ENCODE peak calls at places on chromosomes 7 and 10, in four cellular contexts. V, M, Z and H are unnamed samples.

GRCh38 chr7:24899905-24900304 is 80.1 kb downstream of the OSBPL3 start:
- DNase-seq in M (no peak), Z (peak; percentile 75), V (no peak), H (no peak)

GRCh38 chr10:79424221-79425073 is 21.0 kb downstream of the ZCCHC24 start:
- DNase-seq in M (no peak), V (no peak), Z (no peak), H (no peak)

GRCh38 chr7:108265007-108265406 is 134.8 kb upstream of the LAMB4 start:
- DNase-seq in Z (no peak), M (no peak), V (no peak), H (no peak)

GRCh38 chr10:120943542-120943941 is 92.4 kb downstream of the WDR11 start:
- DNase-seq in V (no peak), M (no peak), Z (no peak), H (no peak)

GRCh38 chr7:134470864-134471263 is 12.0 kb upstream of the AKR1B1 start:
- DNase-seq in V (no peak), Z (no peak), M (no peak), H (no peak)

GRCh38 chr7:22124906-22125305 is 179.2 kb upstream of the CDCA7L start:
- DNase-seq in M (no peak), Z (no peak), V (no peak), H (no peak)

GRCh38 chr7:4724648-4725013 is 42.5 kb downstream of the FOXK1 start:
- DNase-seq in Z (no peak), V (no peak), M (no peak), H (no peak)

GRCh38 chr7:64959072-64959747 is 31.6 kb downstream of the ZNF117 start:
- DNase-seq in Z (no peak), V (no peak), M (no peak), H (no peak)

GRCh38 chr7:125651823-125652528 is 722.4 kb upstream of the POT1 start:
- DNase-seq in Z (no peak), V (no peak), M (peak; percentile 6), H (no peak)

GRCh38 chr10:98309366-98310355 is 41.7 kb upstream of the LOXL4 start:
- DNase-seq in V (no peak), Z (no peak), M (peak; percentile 69), H (no peak)

GRCh38 chr10:75613685-75614587 is 182.5 kb downstream of the LRMDA start:
- DNase-seq in V (no peak), M (no peak), Z (no peak), H (no peak)

GRCh38 chr10:55183993-55184392 is 383.0 kb upstream of the PCDH15 start:
- DNase-seq in M (no peak), V (no peak), Z (no peak), H (no peak)

GRCh38 chr10:28569506-28570159 is 36.7 kb downstream of the WAC start:
- DNase-seq in M (peak; percentile 23), V (no peak), Z (no peak), H (no peak)

GRCh38 chr10:10935032-10935431 is 82.6 kb upstream of the CELF2 start:
- DNase-seq in V (no peak), M (no peak), Z (no peak), H (no peak)

GRCh38 chr10:71761541-71762113 is 11.7 kb downstream of the VSIR start:
- DNase-seq in V (peak; percentile 22), M (peak; percentile 37), Z (no peak), H (no peak)

GRCh38 chr7:69619619-69620018 is 21.3 kb downstream of the AUTS2 start:
- DNase-seq in V (no peak), M (no peak), Z (no peak), H (no peak)

GRCh38 chr10:49379596-49380410 is 16.1 kb downstream of the DRGX start:
- DNase-seq in Z (no peak), V (no peak), M (peak; percentile 69), H (no peak)

GRCh38 chr7:9453521-9453920 is 1020.1 kb downstream of the NXPH1 start:
- DNase-seq in V (no peak), Z (no peak), M (no peak), H (no peak)

GRCh38 chr7:157687158-157687557 is 350.4 kb downstream of the DNAJB6 start:
- DNase-seq in V (no peak), M (no peak), Z (no peak), H (no peak)

GRCh38 chr10:131089150-131089549 is 222.4 kb downstream of the TCERG1L start:
- DNase-seq in M (no peak), Z (no peak), V (no peak), H (no peak)

GRCh38 chr10:28664369-28664740 is 13.0 kb upstream of the BAMBI start:
- DNase-seq in M (no peak), V (no peak), Z (no peak), H (no peak)

GRCh38 chr7:159125104-159125943 is 19.3 kb downstream of the VIPR2 start:
- DNase-seq in Z (no peak), M (no peak), V (no peak), H (no peak)

GRCh38 chr10:126393076-126393475 is 4.8 kb upstream of the ADAM12 start:
- DNase-seq in Z (no peak), V (no peak), M (no peak), H (no peak)

GRCh38 chr7:130942211-130942964 is 208.4 kb upstream of the KLF14 start:
- DNase-seq in Z (no peak), M (peak; percentile 80), V (no peak), H (no peak)

GRCh38 chr7:112193915-112194502 is 12.2 kb downstream of the DOCK4 start:
- DNase-seq in V (no peak), Z (no peak), M (no peak), H (no peak)

GRCh38 chr7:105336009-105336408 is 52.7 kb downstream of the SRPK2 start:
- DNase-seq in V (no peak), Z (no peak), M (no peak), H (no peak)

GRCh38 chr10:63901916-63902315 is 380.7 kb downstream of the REEP3 start:
- DNase-seq in M (no peak), Z (no peak), V (no peak), H (no peak)

GRCh38 chr10:28548781-28549498 is 16.0 kb downstream of the WAC start:
- DNase-seq in V (no peak), Z (no peak), M (no peak), H (no peak)

GRCh38 chr7:125130173-125130572 is 200.5 kb upstream of the POT1 start:
- DNase-seq in V (no peak), Z (no peak), M (no peak), H (no peak)

GRCh38 chr10:16901102-16901501 is 83.9 kb upstream of the RSU1 start:
- DNase-seq in V (no peak), Z (no peak), M (no peak), H (no peak)

GRCh38 chr7:106987777-106988176 is 56.7 kb upstream of the PRKAR2B start:
- DNase-seq in Z (no peak), M (no peak), V (no peak), H (no peak)

GRCh38 chr7:106911959-106912358 is 46.9 kb downstream of the PIK3CG start:
- DNase-seq in M (no peak), V (no peak), Z (no peak), H (no peak)

GRCh38 chr7:80942261-80943041 is 23.6 kb upstream of the SEMA3C start:
- DNase-seq in Z (no peak), M (no peak), V (no peak), H (no peak)

GRCh38 chr10:113666682-113667252 is 2.9 kb upstream of the NRAP start:
- DNase-seq in M (no peak), Z (no peak), V (no peak), H (no peak)

GRCh38 chr10:101032637-101033201 is 1.7 kb downstream of the SFXN3 start:
- DNase-seq in V (no peak), M (no peak), Z (no peak), H (no peak)

GRCh38 chr10:10845240-10845639 is 172.4 kb upstream of the CELF2 start:
- DNase-seq in M (no peak), V (no peak), Z (no peak), H (no peak)

GRCh38 chr7:41579961-41580935 is 122.6 kb downstream of the INHBA start:
- DNase-seq in V (no peak), M (no peak), Z (no peak), H (no peak)

GRCh38 chr7:24504040-24504439 is 69.2 kb upstream of the PALS2 start:
- DNase-seq in Z (no peak), V (no peak), M (no peak), H (no peak)

GRCh38 chr7:151699920-151700319 is 177.0 kb downstream of the PRKAG2 start:
- DNase-seq in Z (no peak), V (no peak), M (no peak), H (no peak)
- TF ChIP-seq SPI1 in Z (no peak), V (no peak), M (no peak), H (no peak)

GRCh38 chr7:86647340-86648094 is 3.8 kb downstream of the GRM3 start:
- DNase-seq in V (no peak), Z (no peak), M (no peak), H (no peak)
- TF ChIP-seq SPI1 in V (no peak), Z (no peak), M (no peak), H (no peak)

DNA sequence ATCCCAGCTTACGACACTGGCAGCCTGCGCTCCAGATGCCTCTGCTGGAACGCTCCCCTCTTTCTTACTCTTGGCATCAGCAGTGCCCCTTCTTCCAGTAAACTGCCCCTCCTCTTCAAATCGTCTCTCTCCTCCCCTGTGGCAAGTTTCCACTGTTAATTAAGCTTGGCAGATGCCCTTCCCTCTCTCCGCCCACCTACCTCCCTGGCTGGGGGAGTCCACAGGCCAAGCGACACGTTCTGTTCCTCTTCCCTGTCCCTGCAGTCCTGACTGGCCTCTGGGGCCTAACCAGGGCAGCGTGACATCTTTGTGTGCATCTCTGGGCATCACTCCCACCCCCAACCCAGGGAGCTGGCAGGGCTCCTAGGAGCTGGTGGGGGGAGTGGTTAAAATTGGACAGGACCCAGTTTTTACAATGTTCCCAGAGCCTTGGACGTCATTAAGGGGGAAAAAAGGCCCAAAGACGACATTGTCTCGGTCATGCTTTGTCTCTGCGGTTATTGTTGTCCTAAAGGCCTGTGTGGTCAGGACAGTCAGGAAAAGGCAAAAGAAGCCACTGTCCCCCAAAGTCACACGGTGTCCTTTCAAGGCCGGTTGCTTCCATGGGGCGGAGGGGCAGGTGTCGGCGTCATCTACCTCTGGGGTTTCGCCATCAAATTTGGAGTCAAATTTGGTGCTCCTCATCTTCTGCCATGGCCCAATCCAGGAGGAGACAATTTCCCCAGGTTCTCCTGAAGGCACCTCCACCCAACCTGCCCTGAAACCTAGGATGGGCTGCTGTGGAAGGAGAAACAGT is 54.2 kb downstream of the DLG5 start:
- DNase-seq in V (no peak), Z (no peak), M (no peak), H (no peak)
- TF ChIP-seq SPI1 in V (no peak), Z (no peak), M (no peak), H (no peak)

DNA sequence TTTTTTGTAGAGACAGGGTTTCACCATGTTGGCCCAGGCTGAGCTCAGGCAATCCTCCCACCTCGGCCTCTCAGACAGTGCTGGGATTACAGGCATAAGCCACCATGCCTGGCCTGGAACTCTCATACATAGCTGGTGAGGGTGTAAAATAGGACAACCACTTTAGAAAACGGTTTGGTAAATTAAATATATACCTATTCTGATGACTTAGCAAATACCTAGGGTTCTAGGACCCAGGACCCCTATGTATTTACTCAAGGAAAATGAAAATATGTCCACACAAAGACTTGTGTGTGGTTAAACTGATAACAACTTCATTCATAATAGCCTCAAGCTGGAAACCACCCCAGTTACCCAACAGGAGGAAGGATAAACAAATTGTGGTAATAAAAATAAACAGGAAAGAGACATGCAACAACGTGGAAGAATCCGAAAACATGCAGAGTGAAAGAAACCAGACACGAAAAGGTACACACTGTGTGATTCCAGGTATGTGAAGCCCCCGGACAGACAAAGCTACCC is 52.7 kb downstream of the CARD11 start:
- DNase-seq in V (no peak), Z (no peak), M (no peak), H (no peak)
- TF ChIP-seq SPI1 in V (no peak), Z (no peak), M (no peak), H (no peak)